ENCODE peak calls at places on chromosome 15, in seven cellular contexts. Y is left lung, Z is thoracic aorta, K is lower lobe of right lung, U is upper lobe of left lung, O is A549, S is heart left ventricle. E is an unnamed sample. For H3K4me1, the result is how much of the 10 kb centered on the place peaks cover.

GRCh38 chr15:83930813-83931212 is 276.9 kb downstream of the ADAMTSL3 start:
- ATAC-seq in Y (peak), Z (no peak), K (peak), U (peak), O (no peak), S (peak), E (peak)

GRCh38 chr15:96992817-96993216 is 662.3 kb downstream of the NR2F2 start:
- ATAC-seq in Y (no peak), Z (no peak), K (no peak), U (no peak), O (no peak), S (no peak), E (no peak)

GRCh38 chr15:33132722-33133345 is 61.7 kb downstream of the FMN1 start:
- ATAC-seq in Y (peak), Z (no peak), K (peak), U (peak), O (peak), S (peak), E (no peak)

GRCh38 chr15:64004582-64004981 is 41.7 kb downstream of the DAPK2 start:
- ATAC-seq in Y (peak), Z (no peak), K (peak), U (no peak), O (peak), S (peak), E (no peak)

GRCh38 chr15:35013370-35013769 is 25.3 kb upstream of the ZNF770 start:
- ATAC-seq in Y (no peak), Z (no peak), K (no peak), U (no peak), O (no peak), S (no peak), E (no peak)

GRCh38 chr15:99002226-99002625 is 5.4 kb downstream of the PGPEP1L start:
- ATAC-seq in Y (no peak), Z (no peak), K (no peak), U (no peak), O (no peak), S (no peak), E (no peak)

GRCh38 chr15:79680721-79681120 is 216.1 kb downstream of the MTHFS start:
- ATAC-seq in Y (no peak), Z (no peak), K (no peak), U (no peak), O (peak), S (no peak), E (no peak)

GRCh38 chr15:68470981-68471380 is 39.0 kb upstream of the ITGA11 start:
- ATAC-seq in Y (no peak), Z (no peak), K (no peak), U (no peak), O (no peak), S (no peak), E (no peak)

GRCh38 chr15:45441686-45442085 is 63.3 kb upstream of the GATM start:
- ATAC-seq in Y (peak), Z (no peak), K (no peak), U (no peak), O (no peak), S (no peak), E (no peak)

GRCh38 chr15:84975871-84976351 is 5.7 kb upstream of the PDE8A start:
- ATAC-seq in Y (no peak), Z (no peak), K (no peak), U (no peak), O (no peak), S (no peak), E (no peak)

GRCh38 chr15:94252223-94252766 is 20.9 kb downstream of the MCTP2 start:
- ATAC-seq in Y (no peak), Z (no peak), K (no peak), U (no peak), O (no peak), S (no peak), E (no peak)

GRCh38 chr15:73750951-73751350 is 2.2 kb downstream of the INSYN1 start:
- ATAC-seq in Y (no peak), Z (no peak), K (no peak), U (no peak), O (no peak), S (no peak), E (no peak)

GRCh38 chr15:25789206-25789605 is 73.9 kb downstream of the ATP10A start:
- ATAC-seq in Y (no peak), Z (no peak), K (no peak), U (no peak), O (no peak), S (peak), E (peak)

GRCh38 chr15:100383302-100384107 is 41.7 kb upstream of the ADAMTS17 start:
- ATAC-seq in Y (peak), Z (no peak), K (peak), U (no peak), O (peak), S (no peak), E (no peak)

GRCh38 chr15:66294932-66295235 is 1.5 kb downstream of the DIS3L start:
- ATAC-seq in Y (no peak), Z (no peak), K (no peak), U (no peak), O (no peak), S (no peak), E (no peak)
- H3K4me1 ChIP-seq in Y (under half), Z (under half), K (under half), U (under half), O (under half), S (under half), E (under half)

GRCh38 chr15:70866982-70867644 is 13.2 kb upstream of the LARP6 start:
- ATAC-seq in Y (no peak), Z (no peak), K (no peak), U (no peak), O (no peak), S (no peak), E (peak)
- H3K4me1 ChIP-seq in Y (under half), Z (under half), K (under half), U (under half), O (under half), S (under half), E (under half)

GRCh38 chr15:78054518-78054917 is 23.0 kb downstream of the TBC1D2B start:
- ATAC-seq in Y (no peak), Z (no peak), K (no peak), U (no peak), O (no peak), S (no peak), E (no peak)
- H3K4me1 ChIP-seq in Y (under half), Z (half or more), K (half or more), U (half or more), O (under half), S (under half), E (half or more)

DNA sequence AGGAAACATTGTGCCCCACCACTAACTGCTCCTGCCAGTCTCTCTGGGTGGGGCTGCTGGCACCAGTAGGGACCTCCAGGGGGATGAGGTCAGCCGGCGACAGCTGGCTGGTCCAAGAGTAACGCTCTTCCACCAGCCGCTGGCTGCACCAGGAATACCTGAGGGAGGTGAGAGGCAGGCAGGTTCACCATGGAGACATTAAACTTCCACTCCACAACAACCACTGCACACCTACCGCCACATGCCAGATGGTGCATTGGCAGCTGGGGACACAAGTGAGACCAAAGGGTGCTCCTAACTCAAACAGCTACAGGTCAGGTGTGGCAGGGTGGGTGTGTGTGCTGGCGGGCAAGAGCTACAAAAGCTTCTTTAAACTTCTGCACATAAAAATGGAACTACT is 4.5 kb downstream of the POLG start:
- ATAC-seq in Y (no peak), Z (no peak), K (no peak), U (no peak), O (no peak), S (no peak), E (no peak)
- H3K4me1 ChIP-seq in Y (under half), Z (half or more), K (under half), U (under half), O (under half), S (under half), E (half or more)

E was measured in gastroesophageal sphincter.